ENCODE peak calls at places on chromosomes 6 and 20, in nine cellular contexts. One of them, this sample, is unnamed. For H3K4me1, the result is how much of the 10 kb centered on the place peaks cover.

GRCh38 chr6:137589067-137589848 is 95.1 kb upstream of the OLIG3 start:
- DNase-seq in uterus: no peak
- DNase-seq in A549: peak
- DNase-seq in H1: peak
- DNase-seq in heart left ventricle: no peak
- DNase-seq in lower lobe of right lung: no peak
- DNase-seq in psoas muscle: no peak
- DNase-seq in ovary: no peak
- DNase-seq in tibial nerve: no peak
- DNase-seq in this sample: no peak

GRCh38 chr6:75624988-75625387 is 23.3 kb downstream of the SENP6 start:
- DNase-seq in tibial nerve: no peak
- DNase-seq in heart left ventricle: no peak
- DNase-seq in lower lobe of right lung: no peak
- DNase-seq in ovary: no peak
- DNase-seq in psoas muscle: no peak
- DNase-seq in A549: no peak
- DNase-seq in H1: no peak
- DNase-seq in uterus: no peak
- DNase-seq in this sample: no peak

GRCh38 chr20:59835448-59836395 is 97.7 kb downstream of the SYCP2 start:
- DNase-seq in H1: peak
- DNase-seq in lower lobe of right lung: no peak
- DNase-seq in uterus: peak
- DNase-seq in heart left ventricle: peak
- DNase-seq in psoas muscle: no peak
- DNase-seq in A549: no peak
- DNase-seq in ovary: peak
- DNase-seq in tibial nerve: peak
- DNase-seq in this sample: no peak

GRCh38 chr6:156282087-156282486 is 495.1 kb upstream of the ARID1B start:
- DNase-seq in tibial nerve: no peak
- DNase-seq in heart left ventricle: no peak
- DNase-seq in lower lobe of right lung: no peak
- DNase-seq in psoas muscle: no peak
- DNase-seq in ovary: no peak
- DNase-seq in H1: no peak
- DNase-seq in uterus: no peak
- DNase-seq in A549: no peak
- DNase-seq in this sample: no peak

GRCh38 chr20:1900321-1900791 is 5.1 kb downstream of the SIRPA start:
- DNase-seq in psoas muscle: peak
- DNase-seq in tibial nerve: peak
- DNase-seq in uterus: peak
- DNase-seq in heart left ventricle: peak
- DNase-seq in A549: peak
- DNase-seq in lower lobe of right lung: no peak
- DNase-seq in H1: peak
- DNase-seq in ovary: peak
- DNase-seq in this sample: no peak

GRCh38 chr6:134908906-134909516 is 40.9 kb downstream of the ALDH8A1 start:
- DNase-seq in tibial nerve: peak
- DNase-seq in uterus: peak
- DNase-seq in psoas muscle: peak
- DNase-seq in lower lobe of right lung: no peak
- DNase-seq in A549: peak
- DNase-seq in heart left ventricle: peak
- DNase-seq in H1: no peak
- DNase-seq in ovary: peak
- DNase-seq in this sample: peak

GRCh38 chr6:45970326-45970725 is 45.3 kb downstream of the CLIC5 start:
- DNase-seq in ovary: no peak
- DNase-seq in lower lobe of right lung: no peak
- DNase-seq in A549: no peak
- DNase-seq in H1: no peak
- DNase-seq in uterus: no peak
- DNase-seq in tibial nerve: no peak
- DNase-seq in psoas muscle: no peak
- DNase-seq in heart left ventricle: no peak
- DNase-seq in this sample: no peak

GRCh38 chr20:43843096-43843964 is 71.3 kb upstream of the TOX2 start:
- DNase-seq in uterus: no peak
- DNase-seq in heart left ventricle: no peak
- DNase-seq in A549: peak
- DNase-seq in lower lobe of right lung: no peak
- DNase-seq in tibial nerve: no peak
- DNase-seq in ovary: no peak
- DNase-seq in H1: peak
- DNase-seq in psoas muscle: no peak
- DNase-seq in this sample: peak

GRCh38 chr20:32482251-32483220 is 102.6 kb downstream of the NOL4L start:
- DNase-seq in uterus: no peak
- DNase-seq in H1: peak
- DNase-seq in ovary: peak
- DNase-seq in psoas muscle: peak
- DNase-seq in A549: no peak
- DNase-seq in lower lobe of right lung: peak
- DNase-seq in heart left ventricle: peak
- DNase-seq in tibial nerve: no peak
- DNase-seq in this sample: no peak

GRCh38 chr20:32485126-32485769 is 99.9 kb downstream of the NOL4L start:
- DNase-seq in psoas muscle: peak
- DNase-seq in H1: peak
- DNase-seq in ovary: peak
- DNase-seq in uterus: peak
- DNase-seq in heart left ventricle: peak
- DNase-seq in A549: peak
- DNase-seq in tibial nerve: peak
- DNase-seq in lower lobe of right lung: peak
- DNase-seq in this sample: peak

GRCh38 chr20:32483351-32484220 is 101.5 kb downstream of the NOL4L start:
- DNase-seq in A549: peak
- DNase-seq in lower lobe of right lung: peak
- DNase-seq in H1: peak
- DNase-seq in uterus: peak
- DNase-seq in tibial nerve: peak
- DNase-seq in psoas muscle: peak
- DNase-seq in ovary: peak
- DNase-seq in heart left ventricle: peak
- DNase-seq in this sample: no peak

GRCh38 chr20:32485770-32486248 is 99.3 kb downstream of the NOL4L start:
- DNase-seq in ovary: no peak
- DNase-seq in uterus: no peak
- DNase-seq in H1: no peak
- DNase-seq in psoas muscle: no peak
- DNase-seq in lower lobe of right lung: no peak
- DNase-seq in tibial nerve: no peak
- DNase-seq in heart left ventricle: no peak
- DNase-seq in A549: no peak
- DNase-seq in this sample: no peak

GRCh38 chr20:32484221-32485125 is 100.7 kb downstream of the NOL4L start:
- DNase-seq in H1: peak
- DNase-seq in tibial nerve: no peak
- DNase-seq in A549: peak
- DNase-seq in ovary: no peak
- DNase-seq in uterus: peak
- DNase-seq in heart left ventricle: no peak
- DNase-seq in lower lobe of right lung: peak
- DNase-seq in psoas muscle: peak
- DNase-seq in this sample: no peak
- TF ChIP-seq CTCF in H1: no peak
- TF ChIP-seq CTCF in tibial nerve: no peak
- TF ChIP-seq CTCF in A549: no peak
- TF ChIP-seq CTCF in ovary: no peak
- TF ChIP-seq CTCF in uterus: no peak
- TF ChIP-seq CTCF in heart left ventricle: no peak
- TF ChIP-seq CTCF in lower lobe of right lung: no peak
- TF ChIP-seq CTCF in psoas muscle: no peak
- TF ChIP-seq CTCF in this sample: no peak

GRCh38 chr6:29753309-29753644 is 30.0 kb downstream of the HLA-F start:
- DNase-seq in psoas muscle: no peak
- DNase-seq in tibial nerve: no peak
- DNase-seq in A549: no peak
- DNase-seq in uterus: no peak
- DNase-seq in lower lobe of right lung: no peak
- DNase-seq in ovary: no peak
- DNase-seq in heart left ventricle: no peak
- DNase-seq in H1: no peak
- DNase-seq in this sample: no peak

GRCh38 chr6:29752451-29753308 is 29.4 kb downstream of the HLA-F start:
- DNase-seq in uterus: peak
- DNase-seq in A549: peak
- DNase-seq in H1: peak
- DNase-seq in ovary: peak
- DNase-seq in heart left ventricle: peak
- DNase-seq in lower lobe of right lung: peak
- DNase-seq in tibial nerve: peak
- DNase-seq in psoas muscle: peak
- DNase-seq in this sample: peak

GRCh38 chr6:29749668-29750067 is 26.4 kb downstream of the HLA-F start:
- DNase-seq in heart left ventricle: no peak
- DNase-seq in A549: no peak
- DNase-seq in psoas muscle: no peak
- DNase-seq in tibial nerve: no peak
- DNase-seq in H1: no peak
- DNase-seq in uterus: no peak
- DNase-seq in lower lobe of right lung: no peak
- DNase-seq in ovary: no peak
- DNase-seq in this sample: no peak

GRCh38 chr6:29750709-29751108 is 27.5 kb downstream of the HLA-F start:
- DNase-seq in tibial nerve: no peak
- DNase-seq in uterus: no peak
- DNase-seq in psoas muscle: no peak
- DNase-seq in heart left ventricle: no peak
- DNase-seq in lower lobe of right lung: no peak
- DNase-seq in H1: no peak
- DNase-seq in A549: no peak
- DNase-seq in ovary: no peak
- DNase-seq in this sample: no peak

DNA sequence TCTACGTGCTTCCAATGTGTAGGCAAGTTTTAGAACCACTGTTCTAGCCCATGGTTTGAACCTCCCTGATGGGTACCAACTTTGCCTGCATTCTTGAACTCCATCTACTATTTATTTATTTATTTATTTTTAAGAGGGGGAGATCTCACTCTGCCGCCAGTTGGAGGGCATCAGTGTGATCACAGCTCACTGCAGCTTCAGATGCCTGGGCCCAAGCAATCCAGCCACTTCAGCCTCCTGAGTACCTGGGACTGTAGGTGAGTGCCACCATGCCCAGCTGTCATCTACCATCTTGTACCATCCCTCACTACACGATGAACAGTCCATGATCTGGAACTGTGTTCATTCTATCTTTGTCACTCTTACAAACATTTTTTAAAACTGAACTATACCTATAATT is 28.2 kb downstream of the HLA-F start:
- DNase-seq in ovary: no peak
- DNase-seq in lower lobe of right lung: no peak
- DNase-seq in tibial nerve: no peak
- DNase-seq in heart left ventricle: no peak
- DNase-seq in psoas muscle: no peak
- DNase-seq in H1: no peak
- DNase-seq in A549: no peak
- DNase-seq in uterus: no peak
- DNase-seq in this sample: no peak
- H3K4me3 ChIP-seq in ovary: peak
- H3K4me3 ChIP-seq in lower lobe of right lung: peak
- H3K4me3 ChIP-seq in tibial nerve: no peak
- H3K4me3 ChIP-seq in heart left ventricle: peak
- H3K4me3 ChIP-seq in psoas muscle: peak
- H3K4me3 ChIP-seq in H1: no peak
- H3K4me3 ChIP-seq in A549: no peak
- H3K4me3 ChIP-seq in uterus: no peak
- H3K4me3 ChIP-seq in this sample: no peak

DNA sequence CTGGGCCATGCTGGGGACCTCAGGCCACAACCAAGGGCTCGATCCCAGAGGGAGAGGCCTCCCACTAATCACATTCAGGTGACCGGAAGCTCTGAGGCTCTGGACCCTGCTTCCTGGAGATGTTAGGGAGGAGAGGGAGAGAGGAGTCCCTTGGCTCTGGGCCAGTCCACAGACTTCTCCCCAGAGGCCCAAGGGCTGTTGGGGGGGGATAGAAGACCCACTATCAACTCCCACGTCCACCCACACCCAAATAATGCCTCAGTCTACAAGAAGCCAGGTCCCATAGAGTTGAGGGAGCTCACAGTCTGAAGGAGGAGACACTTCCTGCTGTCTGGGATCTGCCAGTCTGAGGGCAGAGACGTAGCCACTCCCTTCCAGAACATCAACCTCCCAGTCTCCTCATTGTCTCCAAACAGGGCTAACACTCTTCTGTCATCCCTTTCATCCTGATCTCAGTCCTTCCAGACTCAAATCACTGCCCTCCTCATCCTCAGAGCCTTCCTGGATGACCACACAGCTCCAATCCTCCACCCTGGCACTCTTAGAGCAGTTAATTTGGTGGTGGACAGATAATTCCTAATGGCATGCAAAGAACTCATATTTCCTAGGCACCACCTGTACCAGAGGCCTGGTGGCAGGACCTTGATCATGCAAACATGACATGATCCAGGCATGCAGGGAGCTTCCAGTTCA is 69.9 kb downstream of the MRPL14 start:
- DNase-seq in A549: no peak
- DNase-seq in lower lobe of right lung: no peak
- DNase-seq in psoas muscle: no peak
- DNase-seq in H1: no peak
- DNase-seq in heart left ventricle: no peak
- DNase-seq in uterus: no peak
- DNase-seq in tibial nerve: no peak
- DNase-seq in ovary: no peak
- DNase-seq in this sample: no peak
- H3K4me1 ChIP-seq in A549: half or more
- H3K4me1 ChIP-seq in lower lobe of right lung: half or more
- H3K4me1 ChIP-seq in psoas muscle: half or more
- H3K4me1 ChIP-seq in H1: under half
- H3K4me1 ChIP-seq in heart left ventricle: under half
- H3K4me1 ChIP-seq in uterus: under half
- H3K4me1 ChIP-seq in tibial nerve: under half
- H3K4me1 ChIP-seq in ovary: under half
- H3K4me1 ChIP-seq in this sample: half or more

GRCh38 chr20:575230-575629 is 31.6 kb upstream of the CSNK2A1 start:
- DNase-seq in tibial nerve: no peak
- DNase-seq in lower lobe of right lung: no peak
- DNase-seq in H1: no peak
- DNase-seq in psoas muscle: no peak
- DNase-seq in ovary: no peak
- DNase-seq in heart left ventricle: no peak
- DNase-seq in A549: no peak
- DNase-seq in uterus: no peak
- DNase-seq in this sample: no peak

GRCh38 chr20:573414-574296 is 30.1 kb upstream of the CSNK2A1 start:
- DNase-seq in H1: no peak
- DNase-seq in psoas muscle: no peak
- DNase-seq in A549: no peak
- DNase-seq in uterus: no peak
- DNase-seq in ovary: no peak
- DNase-seq in heart left ventricle: no peak
- DNase-seq in tibial nerve: no peak
- DNase-seq in lower lobe of right lung: no peak
- DNase-seq in this sample: no peak

GRCh38 chr20:574297-574942 is 30.8 kb upstream of the CSNK2A1 start:
- DNase-seq in psoas muscle: peak
- DNase-seq in lower lobe of right lung: no peak
- DNase-seq in tibial nerve: no peak
- DNase-seq in H1: peak
- DNase-seq in ovary: no peak
- DNase-seq in heart left ventricle: peak
- DNase-seq in uterus: no peak
- DNase-seq in A549: no peak
- DNase-seq in this sample: no peak

GRCh38 chr20:576156-576555 is 32.6 kb upstream of the CSNK2A1 start:
- DNase-seq in uterus: no peak
- DNase-seq in ovary: no peak
- DNase-seq in psoas muscle: no peak
- DNase-seq in A549: no peak
- DNase-seq in heart left ventricle: no peak
- DNase-seq in H1: no peak
- DNase-seq in lower lobe of right lung: no peak
- DNase-seq in tibial nerve: no peak
- DNase-seq in this sample: no peak

GRCh38 chr20:577167-577791 is 32.8 kb downstream of the TCF15 start:
- DNase-seq in tibial nerve: no peak
- DNase-seq in ovary: no peak
- DNase-seq in lower lobe of right lung: no peak
- DNase-seq in uterus: no peak
- DNase-seq in psoas muscle: no peak
- DNase-seq in heart left ventricle: no peak
- DNase-seq in H1: no peak
- DNase-seq in A549: peak
- DNase-seq in this sample: no peak
- TF ChIP-seq CTCF in tibial nerve: no peak
- TF ChIP-seq CTCF in ovary: no peak
- TF ChIP-seq CTCF in lower lobe of right lung: no peak
- TF ChIP-seq CTCF in uterus: no peak
- TF ChIP-seq CTCF in psoas muscle: no peak
- TF ChIP-seq CTCF in heart left ventricle: peak
- TF ChIP-seq CTCF in H1: peak
- TF ChIP-seq CTCF in A549: peak
- TF ChIP-seq CTCF in this sample: no peak